ENCODE peak calls at places on chromosomes 2 and 18, in four cellular contexts. One of them, this sample, is unnamed.

GRCh38 chr2:111042772-111043771 is 77.6 kb upstream of the BCL2L11 start:
- DNase-seq in K562: no peak
- DNase-seq in HCT116: no peak
- DNase-seq in SK-N-SH: no peak
- DNase-seq in this sample: no peak

GRCh38 chr18:11005528-11005927 is 143.8 kb downstream of the PIEZO2 start:
- DNase-seq in K562: no peak
- DNase-seq in HCT116: no peak
- DNase-seq in SK-N-SH: no peak
- DNase-seq in this sample: peak; percentile 99

GRCh38 chr18:56861244-56861643 is 210.1 kb downstream of the WDR7 start:
- DNase-seq in K562: no peak
- DNase-seq in HCT116: no peak
- DNase-seq in SK-N-SH: no peak
- DNase-seq in this sample: no peak

GRCh38 chr2:39696838-39697237 is 31.1 kb downstream of the TMEM178A start:
- DNase-seq in K562: peak; percentile 6
- DNase-seq in HCT116: no peak
- DNase-seq in SK-N-SH: peak; percentile 28
- DNase-seq in this sample: peak; percentile 12

GRCh38 chr2:20524412-20525040 is 77.7 kb downstream of the RHOB start:
- DNase-seq in K562: peak; percentile 81
- DNase-seq in HCT116: no peak
- DNase-seq in SK-N-SH: no peak
- DNase-seq in this sample: no peak

GRCh38 chr2:27989149-27989548 is 98.6 kb downstream of the BABAM2 start:
- DNase-seq in K562: no peak
- DNase-seq in HCT116: peak; percentile 32
- DNase-seq in SK-N-SH: no peak
- DNase-seq in this sample: no peak

GRCh38 chr2:28449489-28450395 is 46.1 kb upstream of the PLB1 start:
- DNase-seq in K562: peak; percentile 60
- DNase-seq in HCT116: peak; percentile 21
- DNase-seq in SK-N-SH: no peak
- DNase-seq in this sample: no peak

GRCh38 chr2:33104726-33105125 is 158.0 kb downstream of the LTBP1 start:
- DNase-seq in K562: peak; percentile 53
- DNase-seq in HCT116: peak; percentile 28
- DNase-seq in SK-N-SH: no peak
- DNase-seq in this sample: no peak

GRCh38 chr18:79883461-79884295 is 67.8 kb downstream of the SLC66A2 start:
- DNase-seq in K562: no peak
- DNase-seq in HCT116: no peak
- DNase-seq in SK-N-SH: peak; percentile 25
- DNase-seq in this sample: no peak

GRCh38 chr18:69838620-69839411 is 108.9 kb downstream of the CD226 start:
- DNase-seq in K562: peak; percentile 77
- DNase-seq in HCT116: peak; percentile 90
- DNase-seq in SK-N-SH: peak; percentile 29
- DNase-seq in this sample: peak; percentile 18

GRCh38 chr18:12657048-12657848 is 659 bp downstream of the SPIRE1 start:
- DNase-seq in K562: peak; percentile 58
- DNase-seq in HCT116: no peak
- DNase-seq in SK-N-SH: peak; percentile 78
- DNase-seq in this sample: no peak

GRCh38 chr18:58997811-58998337 is 133.2 kb downstream of the ZNF532 start:
- DNase-seq in K562: no peak
- DNase-seq in HCT116: no peak
- DNase-seq in SK-N-SH: no peak
- DNase-seq in this sample: no peak

GRCh38 chr18:24763765-24764548 is 303.5 kb downstream of the HRH4 start:
- DNase-seq in K562: no peak
- DNase-seq in HCT116: no peak
- DNase-seq in SK-N-SH: no peak
- DNase-seq in this sample: no peak

GRCh38 chr2:208097801-208098200 is 26.5 kb downstream of the CRYGD start:
- DNase-seq in K562: no peak
- DNase-seq in HCT116: no peak
- DNase-seq in SK-N-SH: no peak
- DNase-seq in this sample: no peak

GRCh38 chr18:11798271-11798670 is 52.9 kb upstream of the CHMP1B start:
- DNase-seq in K562: no peak
- DNase-seq in HCT116: no peak
- DNase-seq in SK-N-SH: no peak
- DNase-seq in this sample: peak; percentile 30

DNA sequence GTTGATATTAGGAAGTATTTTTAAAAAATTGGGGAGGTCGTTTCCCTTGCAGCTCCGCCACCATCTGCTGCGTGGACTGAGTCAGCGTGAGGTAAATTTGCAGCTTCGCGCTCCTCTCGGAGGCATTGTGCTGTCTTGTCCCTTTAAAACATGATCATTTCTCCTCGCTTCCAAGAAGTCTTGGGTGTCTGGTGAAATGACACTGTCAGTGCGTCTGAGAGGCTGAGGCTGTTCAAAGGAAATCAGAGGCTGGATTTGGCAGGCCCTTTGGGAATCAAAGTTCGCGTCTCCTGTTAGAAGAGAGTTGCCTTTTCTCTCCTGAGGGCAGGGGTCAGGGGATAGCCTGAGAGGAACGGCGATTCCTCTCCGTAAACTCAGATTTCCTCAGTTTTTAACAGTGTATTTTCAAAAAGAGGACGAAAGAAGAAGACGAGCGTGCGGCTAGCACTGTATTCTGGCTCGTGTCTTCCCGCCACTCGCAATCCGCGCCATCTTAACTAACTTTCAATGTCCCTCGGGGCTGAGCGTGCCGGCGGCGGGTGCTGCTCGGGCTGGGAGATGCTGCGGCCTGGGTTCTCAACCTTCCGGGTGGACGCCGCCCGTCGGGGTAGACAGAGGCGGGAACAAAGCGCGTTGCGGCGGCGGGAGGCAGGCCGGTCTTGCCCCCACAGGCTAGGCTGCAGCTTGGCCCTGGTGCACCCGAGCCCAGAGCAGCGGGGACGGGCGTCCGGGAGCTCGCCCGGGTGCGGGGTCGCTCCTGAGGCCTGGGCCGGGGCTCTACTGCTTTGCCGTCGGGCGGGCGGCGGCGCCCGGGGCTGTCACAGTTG is 11.5 kb downstream of the TBR1 start:
- DNase-seq in K562: no peak
- DNase-seq in HCT116: no peak
- DNase-seq in SK-N-SH: no peak
- DNase-seq in this sample: no peak
- TF ChIP-seq ELF1 in K562: no peak
- TF ChIP-seq ELF1 in HCT116: no peak
- TF ChIP-seq ELF1 in SK-N-SH: no peak
- TF ChIP-seq ELF1 in this sample: no peak

GRCh38 chr18:49597556-49597955 is 35.7 kb downstream of the LIPG start:
- DNase-seq in K562: no peak
- DNase-seq in HCT116: no peak
- DNase-seq in SK-N-SH: peak; percentile 67
- DNase-seq in this sample: no peak
- TF ChIP-seq ELF1 in K562: no peak
- TF ChIP-seq ELF1 in HCT116: no peak
- TF ChIP-seq ELF1 in SK-N-SH: no peak
- TF ChIP-seq ELF1 in this sample: no peak

DNA sequence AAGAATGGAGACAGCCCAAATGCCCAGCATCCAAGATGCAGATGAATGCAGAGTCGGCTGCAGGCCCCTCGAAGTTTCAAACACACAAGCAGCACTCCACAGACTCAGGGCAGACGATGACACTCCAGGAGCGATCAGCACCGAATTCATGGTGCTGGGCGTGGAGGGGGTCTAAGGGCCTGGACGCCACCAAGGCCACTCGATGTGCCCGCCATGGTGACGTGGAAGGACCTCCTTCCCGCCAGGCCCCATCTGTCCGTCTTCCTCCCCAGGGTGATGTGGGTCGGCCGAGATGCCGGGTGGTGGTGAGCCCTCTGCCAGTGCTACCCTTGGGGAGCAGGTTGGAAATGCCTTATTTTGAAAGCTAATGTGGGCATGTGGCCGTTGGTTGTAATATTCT is 9.4 kb downstream of the KIF1A start:
- DNase-seq in K562: no peak
- DNase-seq in HCT116: no peak
- DNase-seq in SK-N-SH: no peak
- DNase-seq in this sample: no peak
- TF ChIP-seq ELF1 in K562: no peak
- TF ChIP-seq ELF1 in HCT116: no peak
- TF ChIP-seq ELF1 in SK-N-SH: no peak
- TF ChIP-seq ELF1 in this sample: no peak

GRCh38 chr2:159186462-159186861 is 100.0 kb downstream of the WDSUB1 start:
- DNase-seq in K562: no peak
- DNase-seq in HCT116: no peak
- DNase-seq in SK-N-SH: no peak
- DNase-seq in this sample: no peak

GRCh38 chr2:159183346-159183745 is 103.2 kb downstream of the WDSUB1 start:
- DNase-seq in K562: no peak
- DNase-seq in HCT116: no peak
- DNase-seq in SK-N-SH: no peak
- DNase-seq in this sample: no peak

GRCh38 chr2:159188449-159188848 is 98.1 kb downstream of the WDSUB1 start:
- DNase-seq in K562: no peak
- DNase-seq in HCT116: no peak
- DNase-seq in SK-N-SH: no peak
- DNase-seq in this sample: no peak

GRCh38 chr2:159187095-159187494 is 99.4 kb downstream of the WDSUB1 start:
- DNase-seq in K562: no peak
- DNase-seq in HCT116: no peak
- DNase-seq in SK-N-SH: peak; percentile 45
- DNase-seq in this sample: no peak

DNA sequence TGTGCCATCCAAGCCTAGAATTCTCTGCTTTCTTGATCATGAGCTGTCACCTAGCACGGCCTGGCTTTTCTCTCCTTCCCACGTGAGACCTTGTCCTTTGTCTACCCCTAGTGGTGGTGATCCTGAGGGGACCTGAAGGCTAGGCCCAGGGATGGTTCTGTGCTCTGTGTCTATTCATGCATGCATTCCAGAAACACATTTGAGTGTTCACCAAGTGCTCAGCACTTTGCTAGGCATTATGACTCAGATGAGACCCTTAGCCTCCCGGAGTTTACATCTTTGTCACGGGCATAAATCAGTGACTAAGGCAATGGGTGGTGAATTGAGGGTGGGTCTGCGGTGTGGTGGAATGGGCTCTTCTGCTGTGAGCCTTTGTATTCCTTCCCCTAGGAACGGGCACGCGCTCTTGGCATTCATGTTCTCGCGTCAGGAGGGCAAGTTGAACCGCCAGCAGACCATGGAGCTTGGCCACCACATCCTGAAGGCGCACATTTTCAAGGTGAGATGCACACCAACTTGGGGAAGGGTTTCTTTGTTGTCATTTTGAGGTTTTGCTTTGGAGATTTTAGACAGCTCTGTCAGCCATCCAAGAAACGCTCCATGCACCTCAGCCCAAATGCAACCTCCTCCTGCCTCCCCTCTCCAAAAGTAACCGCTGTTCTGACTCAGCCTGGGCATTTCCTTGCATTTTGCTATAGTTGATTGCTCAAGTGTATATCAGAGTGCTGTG is 100.9 kb downstream of the WDSUB1 start:
- DNase-seq in K562: peak; percentile 67
- DNase-seq in HCT116: peak; percentile 19
- DNase-seq in SK-N-SH: peak; percentile 54
- DNase-seq in this sample: peak; percentile 23
- TF ChIP-seq ELF1 in K562: no peak
- TF ChIP-seq ELF1 in HCT116: no peak
- TF ChIP-seq ELF1 in SK-N-SH: no peak
- TF ChIP-seq ELF1 in this sample: no peak

DNA sequence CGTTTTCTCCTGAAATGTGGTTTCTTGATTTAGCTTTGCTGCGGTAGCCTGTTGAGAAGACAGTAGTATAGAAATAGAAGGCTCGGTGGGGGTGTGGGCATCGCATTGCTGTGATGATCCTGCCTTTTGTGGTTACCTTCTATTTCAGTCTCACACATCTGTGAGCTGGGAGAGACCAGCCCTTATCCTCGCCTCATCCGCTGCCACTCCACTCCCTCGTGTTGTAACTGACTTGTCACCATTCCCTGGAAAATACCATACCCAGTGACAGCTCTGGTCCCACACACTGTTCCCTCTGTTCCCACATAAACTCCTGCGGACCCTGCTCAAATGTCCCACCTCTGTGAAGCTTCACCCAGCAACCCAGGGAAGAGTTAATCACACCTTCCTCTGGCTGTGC is 114.4 kb downstream of the MAPK4 start:
- DNase-seq in K562: no peak
- DNase-seq in HCT116: no peak
- DNase-seq in SK-N-SH: no peak
- DNase-seq in this sample: no peak
- TF ChIP-seq ELF1 in K562: no peak
- TF ChIP-seq ELF1 in HCT116: no peak
- TF ChIP-seq ELF1 in SK-N-SH: no peak
- TF ChIP-seq ELF1 in this sample: no peak

GRCh38 chr2:181680055-181680936 is at the start of gene NEUROD1:
- DNase-seq in K562: no peak
- DNase-seq in HCT116: no peak
- DNase-seq in SK-N-SH: peak; percentile 91
- DNase-seq in this sample: no peak
- TF ChIP-seq ELF1 in K562: no peak
- TF ChIP-seq ELF1 in HCT116: no peak
- TF ChIP-seq ELF1 in SK-N-SH: no peak
- TF ChIP-seq ELF1 in this sample: no peak

DNA sequence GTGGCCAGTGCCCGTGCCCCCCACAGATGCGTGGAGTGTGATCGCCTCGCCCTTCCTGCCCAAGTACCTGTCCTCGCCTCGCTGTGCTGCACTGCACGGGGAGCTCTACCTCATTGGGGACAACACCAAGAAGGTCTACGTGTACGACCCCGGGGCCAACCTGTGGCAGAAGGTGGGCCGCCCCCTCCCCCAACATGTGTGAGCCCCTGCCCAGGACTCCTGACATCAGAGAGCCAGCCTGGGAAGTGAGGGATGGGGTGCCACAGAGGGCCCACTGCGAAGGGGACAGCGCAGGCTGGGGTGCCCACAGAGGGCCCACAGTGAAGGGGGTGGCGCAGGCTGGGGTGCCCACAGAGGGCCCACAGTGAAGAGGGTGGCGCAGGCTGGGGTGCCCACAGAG is 9.8 kb upstream of the ERFE start:
- DNase-seq in K562: no peak
- DNase-seq in HCT116: no peak
- DNase-seq in SK-N-SH: no peak
- DNase-seq in this sample: no peak
- TF ChIP-seq ELF1 in K562: no peak
- TF ChIP-seq ELF1 in HCT116: no peak
- TF ChIP-seq ELF1 in SK-N-SH: no peak
- TF ChIP-seq ELF1 in this sample: no peak

This sample was measured in HepG2.